ENCODE peak calls at places on chromosomes 7 and 10, in seven cellular contexts. E is SK-N-SH, Z is HepG2, Q is GM12878, J is K562, L is HCT116, D is H1. P is an unnamed sample.

GRCh38 chr10:61662794-61663259 is at the start of gene CABCOCO1:
- DNase-seq in J (no peak), L (peak; percentile 47), E (peak; percentile 87), Q (no peak), D (peak; percentile 86), Z (no peak), P (peak; percentile 38)

GRCh38 chr7:4621401-4621800 is 60.7 kb upstream of the FOXK1 start:
- DNase-seq in E (peak; percentile 10), J (no peak), Z (no peak), L (no peak), Q (no peak), D (no peak), P (no peak)

GRCh38 chr10:69804775-69805174 is 3.1 kb downstream of the COL13A1 start:
- DNase-seq in L (no peak), E (no peak), Z (no peak), Q (no peak), J (no peak), D (no peak), P (no peak)

GRCh38 chr7:155147624-155148023 is 77.5 kb downstream of the HTR5A start:
- DNase-seq in Q (no peak), Z (no peak), E (no peak), J (no peak), L (no peak), D (no peak), P (no peak)

GRCh38 chr7:140349172-140349771 is 49.1 kb downstream of the SLC37A3 start:
- DNase-seq in E (peak; percentile 42), Z (no peak), J (no peak), Q (no peak), D (no peak), L (no peak), P (no peak)

GRCh38 chr10:63977329-63977923 is 456.2 kb downstream of the REEP3 start:
- DNase-seq in L (peak; percentile 50), Z (peak; percentile 43), D (peak; percentile 59), J (peak; percentile 54), Q (no peak), E (peak; percentile 61), P (peak; percentile 65)

GRCh38 chr7:106848851-106849442 is 16.1 kb upstream of the PIK3CG start:
- DNase-seq in D (no peak), Q (no peak), L (no peak), Z (no peak), J (peak; percentile 61), E (no peak), P (no peak)

GRCh38 chr10:77350711-77351119 is 286.9 kb downstream of the KCNMA1 start:
- DNase-seq in E (peak; percentile 19), J (peak; percentile 52), D (no peak), Z (no peak), L (peak; percentile 92), Q (no peak), P (peak; percentile 47)

GRCh38 chr10:43053825-43054224 is 23.0 kb upstream of the RET start:
- DNase-seq in E (no peak), Z (no peak), J (no peak), Q (no peak), L (no peak), D (no peak), P (no peak)

GRCh38 chr7:112422842-112423496 is 27.3 kb upstream of the IFRD1 start:
- DNase-seq in D (peak; percentile 63), Z (peak; percentile 89), E (no peak), J (peak; percentile 90), L (peak; percentile 63), Q (no peak), P (peak; percentile 93)

GRCh38 chr10:108913300-108913699 is 1010.0 kb downstream of the XPNPEP1 start:
- DNase-seq in L (no peak), E (no peak), J (no peak), Q (no peak), Z (no peak), D (no peak), P (no peak)

GRCh38 chr7:155466814-155467675 is 9.1 kb downstream of the EN2 start:
- DNase-seq in Q (no peak), Z (peak; percentile 5), D (peak; percentile 89), J (no peak), E (peak; percentile 87), L (no peak), P (no peak)

GRCh38 chr10:131588704-131589220 is 277.2 kb upstream of the TCERG1L start:
- DNase-seq in Z (no peak), D (no peak), L (no peak), J (no peak), E (no peak), Q (no peak), P (no peak)

GRCh38 chr7:82549616-82550285 is 106.2 kb upstream of the CACNA2D1 start:
- DNase-seq in Z (no peak), E (no peak), J (no peak), L (no peak), Q (no peak), D (no peak), P (no peak)

GRCh38 chr10:29613791-29614190 is 21.0 kb downstream of the SVIL start:
- DNase-seq in E (no peak), J (no peak), D (no peak), Z (no peak), Q (no peak), L (no peak), P (no peak)

DNA sequence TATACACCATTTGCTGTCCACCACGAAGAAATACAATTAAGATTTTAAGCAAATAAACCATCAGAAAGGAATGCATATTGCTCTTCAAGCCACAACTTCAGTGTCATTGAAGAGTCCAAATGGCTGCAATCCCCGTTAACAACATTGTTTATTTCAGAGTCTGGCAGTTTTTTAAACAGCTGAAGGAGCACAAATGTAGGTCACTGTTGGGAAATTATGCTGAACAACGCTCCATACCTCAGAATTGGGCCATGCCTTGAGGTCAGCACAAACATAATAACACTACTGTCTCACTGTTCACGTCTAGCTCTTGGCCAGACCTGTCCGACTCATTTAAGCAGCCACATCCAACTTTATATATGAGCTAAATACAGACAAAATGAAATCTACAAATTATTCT is 453.9 kb upstream of the GHITM start:
- DNase-seq in D (no peak), L (no peak), E (no peak), Q (no peak), J (no peak), Z (no peak), P (no peak)
- TF ChIP-seq JUND in D (no peak), L (no peak), E (no peak), Q (no peak), J (no peak), Z (no peak), P (no peak)

DNA sequence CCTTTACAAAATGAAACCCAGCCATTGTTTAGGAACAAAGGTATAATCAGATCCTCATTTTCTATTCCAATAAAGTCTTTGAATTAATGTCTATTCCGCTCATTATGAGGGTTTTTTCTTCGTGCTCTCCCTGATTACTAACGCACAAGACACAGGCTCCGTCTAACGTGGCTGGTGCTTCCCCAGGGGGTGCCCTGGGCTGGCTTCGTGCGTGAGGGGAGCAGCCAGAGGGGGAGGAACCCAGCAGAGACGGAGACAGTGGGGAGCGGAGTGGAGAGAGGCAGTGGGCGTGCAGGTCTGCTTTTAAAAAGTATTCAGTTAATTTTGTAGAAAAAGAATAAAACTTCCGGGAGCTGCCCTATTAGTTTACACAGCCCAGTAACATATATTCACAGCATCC is 190.4 kb downstream of the DNAJB6 start:
- DNase-seq in J (no peak), Q (no peak), D (peak; percentile 39), Z (no peak), L (no peak), E (no peak), P (no peak)
- TF ChIP-seq JUND in J (no peak), Q (no peak), D (no peak), Z (no peak), L (no peak), E (no peak), P (no peak)

DNA sequence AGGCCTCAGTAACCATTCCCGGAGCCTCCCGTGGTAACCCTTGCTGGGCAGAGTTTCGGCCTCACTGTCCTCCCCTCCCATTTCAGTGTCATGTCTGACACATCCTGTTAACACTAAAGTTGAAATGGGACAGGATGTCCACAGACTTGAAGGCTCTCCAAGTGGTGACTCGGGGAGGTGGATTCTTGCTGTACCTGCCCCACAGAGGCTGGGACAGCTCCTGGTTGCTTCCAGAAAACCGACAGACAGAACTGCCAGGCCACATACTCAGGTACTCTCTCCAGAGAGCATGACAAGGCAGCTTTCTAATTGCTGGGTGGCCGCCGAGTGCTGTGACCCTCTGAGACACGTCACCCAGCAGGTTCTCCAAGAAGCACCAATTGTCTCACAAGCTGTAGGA is 17.9 kb upstream of the CYTH3 start:
- DNase-seq in L (no peak), Q (no peak), J (peak; percentile 36), D (no peak), E (no peak), Z (no peak), P (peak; percentile 69)
- TF ChIP-seq JUND in L (peak; percentile 44), Q (no peak), J (no peak), D (no peak), E (no peak), Z (no peak), P (no peak)

GRCh38 chr7:18494821-18495408 is 634 bp upstream of the HDAC9 start:
- DNase-seq in L (no peak), J (no peak), Q (no peak), E (no peak), D (no peak), Z (no peak), P (no peak)
- TF ChIP-seq JUND in L (no peak), J (no peak), Q (no peak), E (no peak), D (no peak), Z (no peak), P (no peak)

GRCh38 chr10:871951-872403 is 59.5 kb downstream of the LARP4B start:
- DNase-seq in L (no peak), D (no peak), Z (no peak), E (no peak), J (no peak), Q (no peak), P (no peak)

GRCh38 chr10:866577-866941 is 64.9 kb downstream of the LARP4B start:
- DNase-seq in L (no peak), D (no peak), Z (no peak), E (no peak), J (no peak), Q (no peak), P (no peak)

GRCh38 chr10:867807-868206 is 63.7 kb downstream of the LARP4B start:
- DNase-seq in E (no peak), L (no peak), Z (no peak), J (no peak), Q (no peak), D (no peak), P (no peak)

GRCh38 chr10:870564-871166 is 60.8 kb downstream of the LARP4B start:
- DNase-seq in Q (no peak), D (no peak), L (no peak), Z (no peak), J (no peak), E (no peak), P (no peak)

GRCh38 chr10:869171-869570 is 62.3 kb downstream of the LARP4B start:
- DNase-seq in D (no peak), Z (no peak), Q (no peak), L (no peak), E (no peak), J (no peak), P (no peak)
- TF ChIP-seq JUND in D (no peak), Z (no peak), Q (no peak), L (no peak), E (no peak), J (no peak), P (no peak)